ENCODE peak calls at places on chromosomes 12 and 14, in eight cellular contexts. E, K, U, Y, A, Z, R and C are unnamed samples. For H3K9me3 and H3K36me3, the result is how much of the 10 kb centered on the place peaks cover.

GRCh38 chr14:104086661-104087461 is 1.4 kb downstream of the ASPG start:
- DNase-seq in E (no peak), K (no peak), U (no peak), Y (no peak), A (no peak), Z (no peak), R (no peak), C (no peak)

GRCh38 chr12:52437508-52437907 is 3.3 kb upstream of the KRT75 start:
- DNase-seq in E (no peak), K (no peak), U (no peak), Y (no peak), A (no peak), Z (no peak), R (no peak), C (no peak)

GRCh38 chr12:2675776-2676175 is 119.0 kb upstream of the FKBP4 start:
- DNase-seq in E (no peak), K (no peak), U (no peak), Y (no peak), A (no peak), Z (no peak), R (no peak), C (no peak)

GRCh38 chr14:25049127-25049558 is 804 bp downstream of the STXBP6 start:
- DNase-seq in E (peak), K (no peak), U (no peak), Y (no peak), A (no peak), Z (no peak), R (no peak), C (no peak)

GRCh38 chr12:96585977-96586376 is 96.6 kb downstream of the CFAP54 start:
- DNase-seq in E (peak), K (no peak), U (no peak), Y (no peak), A (no peak), Z (no peak), R (no peak), C (peak)

GRCh38 chr14:53470351-53471043 is 317.4 kb upstream of the DDHD1 start:
- DNase-seq in E (peak), K (peak), U (peak), Y (peak), A (no peak), Z (no peak), R (no peak), C (peak)

GRCh38 chr14:94659953-94660946 is 48.1 kb downstream of the SERPINA3 start:
- DNase-seq in E (peak), K (no peak), U (no peak), Y (no peak), A (no peak), Z (no peak), R (no peak), C (no peak)

GRCh38 chr14:68734231-68734732 is 58.6 kb downstream of the ZFP36L1 start:
- DNase-seq in E (no peak), K (no peak), U (no peak), Y (no peak), A (peak), Z (no peak), R (no peak), C (no peak)

GRCh38 chr14:95326987-95327386 is 7.3 kb upstream of the CLMN start:
- DNase-seq in E (no peak), K (no peak), U (no peak), Y (no peak), A (no peak), Z (no peak), R (no peak), C (no peak)

GRCh38 chr12:27453462-27453861 is 6.9 kb downstream of the SMCO2 start:
- DNase-seq in E (no peak), K (no peak), U (no peak), Y (no peak), A (no peak), Z (no peak), R (no peak), C (no peak)

GRCh38 chr14:72892103-72892878 is 1.6 kb downstream of the DPF3 start:
- DNase-seq in E (peak), K (no peak), U (no peak), Y (no peak), A (peak), Z (no peak), R (peak), C (peak)

DNA sequence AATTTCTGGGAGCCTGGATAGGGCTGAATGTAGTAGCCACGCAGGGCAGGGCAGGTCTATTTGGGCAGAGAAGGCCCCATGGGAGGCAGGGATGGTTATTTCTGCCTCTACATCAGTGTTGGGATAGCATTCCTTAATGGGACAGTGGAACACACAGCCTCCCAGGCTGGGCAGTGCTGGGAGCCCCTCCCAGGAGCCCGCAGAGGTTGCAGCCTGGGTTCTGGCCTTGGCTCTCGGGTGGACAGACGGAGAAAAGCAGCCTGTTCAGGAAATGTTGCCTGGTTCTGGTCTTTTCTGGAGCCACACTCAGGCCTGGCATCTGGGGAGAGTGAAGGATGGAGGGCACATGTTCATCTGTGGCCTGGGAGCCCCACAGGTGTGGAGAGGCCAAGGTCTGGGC is 479 bp upstream of the NOS1 start:
- DNase-seq in E (no peak), K (no peak), U (no peak), Y (no peak), A (no peak), Z (no peak), R (no peak), C (no peak)
- H3K4me3 ChIP-seq in E (no peak), K (no peak), U (no peak), Y (no peak), A (no peak), Z (no peak), R (no peak), C (no peak)

GRCh38 chr12:56884421-56884820 is 49.8 kb downstream of the SDR9C7 start:
- DNase-seq in E (peak), K (no peak), U (no peak), Y (no peak), A (no peak), Z (no peak), R (no peak), C (peak)

GRCh38 chr12:56886319-56886718 is 47.9 kb downstream of the SDR9C7 start:
- DNase-seq in E (no peak), K (no peak), U (no peak), Y (no peak), A (no peak), Z (no peak), R (no peak), C (no peak)

GRCh38 chr12:56880416-56881035 is 53.7 kb downstream of the SDR9C7 start:
- DNase-seq in E (peak), K (no peak), U (no peak), Y (no peak), A (no peak), Z (no peak), R (no peak), C (no peak)

GRCh38 chr12:56885316-56885715 is 48.9 kb downstream of the SDR9C7 start:
- DNase-seq in E (no peak), K (no peak), U (no peak), Y (no peak), A (no peak), Z (no peak), R (no peak), C (no peak)
- H3K9me3 ChIP-seq in E (under half), K (under half), U (under half), Y (under half), A (under half), Z (under half), R (under half), C (under half)

DNA sequence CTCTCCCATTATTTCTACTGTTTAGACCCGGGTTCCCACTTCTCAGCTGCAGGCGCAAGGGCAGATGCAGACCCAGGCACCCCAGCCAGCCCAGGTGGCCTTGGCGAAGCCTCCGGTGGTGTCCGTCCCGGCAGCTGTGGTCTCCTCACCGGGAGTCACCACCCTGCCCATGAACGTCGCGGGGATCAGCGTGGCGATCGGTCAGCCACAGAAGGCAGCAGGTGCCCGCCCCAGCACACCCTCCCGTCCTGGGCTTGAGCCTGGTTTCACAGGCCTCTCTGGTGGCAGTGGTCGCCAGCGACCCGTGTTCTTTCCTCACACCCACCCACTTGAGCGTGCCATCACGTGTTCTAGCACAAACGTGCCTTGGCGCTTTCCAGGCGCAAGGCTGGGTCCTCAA is 77.4 kb downstream of the DDX51 start:
- DNase-seq in E (no peak), K (no peak), U (no peak), Y (no peak), A (no peak), Z (no peak), R (no peak), C (no peak)
- H3K36me3 ChIP-seq in E (under half), K (under half), U (under half), Y (under half), A (under half), Z (under half), R (half or more), C (half or more)

DNA sequence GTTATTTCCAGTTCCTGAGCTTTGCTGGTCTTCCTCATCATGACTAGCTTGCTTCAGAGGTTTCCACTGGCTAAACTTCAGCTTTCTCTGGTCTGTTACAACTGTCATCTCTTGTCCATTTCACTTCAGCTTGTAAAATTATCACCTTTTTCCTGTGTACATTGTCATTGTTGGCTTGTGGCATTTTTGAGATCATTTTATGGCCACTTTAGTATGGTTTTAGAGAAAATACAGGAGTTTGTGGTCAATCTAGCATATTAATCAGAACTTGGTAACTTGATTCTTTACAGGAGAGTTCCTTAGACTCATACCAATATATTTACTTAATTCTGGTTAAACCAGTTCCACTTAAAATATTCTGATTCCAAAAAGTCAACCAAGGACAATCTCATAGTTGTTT is 235.9 kb upstream of the KITLG start:
- DNase-seq in E (no peak), K (no peak), U (no peak), Y (no peak), A (no peak), Z (no peak), R (no peak), C (no peak)
- H3K4me3 ChIP-seq in E (no peak), K (no peak), U (no peak), Y (no peak), A (no peak), Z (peak), R (no peak), C (no peak)

DNA sequence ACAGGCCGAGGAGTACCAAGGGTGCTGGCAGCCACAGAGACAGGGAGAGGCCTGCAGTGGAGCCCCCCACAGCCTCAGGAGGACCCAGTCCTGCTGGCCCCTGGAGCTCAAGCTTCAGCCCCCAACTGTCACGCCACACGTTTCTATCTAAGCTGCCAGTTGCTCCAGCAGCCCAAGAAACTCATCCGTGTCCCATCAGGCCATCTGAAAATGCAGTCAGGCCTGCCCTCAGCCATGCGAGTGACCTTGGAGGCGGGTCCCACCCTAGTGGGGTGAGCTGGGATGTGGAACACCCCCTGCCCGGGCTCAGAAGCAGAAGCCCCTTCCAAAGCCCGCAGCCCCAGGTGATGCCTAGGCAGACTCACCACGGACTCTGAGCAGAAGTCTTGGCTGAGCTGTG is 158.9 kb downstream of the RIMBP2 start:
- DNase-seq in E (no peak), K (no peak), U (no peak), Y (no peak), A (no peak), Z (no peak), R (no peak), C (no peak)
- H3K9me3 ChIP-seq in E (under half), K (under half), U (under half), Y (under half), A (under half), Z (under half), R (under half), C (under half)